ENCODE peak calls at places on chromosomes 12 and 14, in four cellular contexts. N is PC-3, J is IMR-90, X is epithelial cell of esophagus. H is an unnamed sample.

GRCh38 chr14:61404637-61405036 is 83.3 kb downstream of the PRKCH start:
- DNase-seq in J (no peak), N (no peak), X (no peak), H (no peak)

GRCh38 chr14:23555882-23556699 is at the start of gene THTPA:
- DNase-seq in X (peak; percentile 87), J (peak; percentile 83), N (peak; percentile 90), H (peak; percentile 89)

GRCh38 chr12:90791445-90791844 is 163.5 kb downstream of the CCER1 start:
- DNase-seq in X (no peak), J (no peak), N (no peak), H (no peak)

GRCh38 chr14:68399971-68400370 is 392.9 kb downstream of the ZFP36L1 start:
- DNase-seq in X (no peak), J (no peak), N (no peak), H (no peak)

GRCh38 chr14:38505221-38506095 is 249.6 kb upstream of the CLEC14A start:
- DNase-seq in J (peak; percentile 67), N (no peak), X (no peak), H (no peak)

GRCh38 chr14:75982724-75983358 is 1.0 kb upstream of the TGFB3 start:
- DNase-seq in X (peak; percentile 33), N (no peak), J (peak; percentile 61), H (peak; percentile 65)

GRCh38 chr12:117825827-117826226 is 143.0 kb downstream of the KSR2 start:
- DNase-seq in N (no peak), J (no peak), X (no peak), H (no peak)

GRCh38 chr14:89294872-89295271 is 122.2 kb downstream of the FOXN3 start:
- DNase-seq in J (no peak), X (no peak), N (no peak), H (no peak)

GRCh38 chr14:30532264-30532663 is 26.7 kb upstream of the G2E3 start:
- DNase-seq in J (no peak), X (peak; percentile 5), N (no peak), H (peak; percentile 11)

GRCh38 chr12:122980192-122981035 is at the start of gene ARL6IP4:
- DNase-seq in J (peak; percentile 54), X (peak; percentile 69), N (peak; percentile 67), H (peak; percentile 61)

GRCh38 chr12:75960086-75960910 is 71.3 kb downstream of the PHLDA1 start:
- DNase-seq in N (no peak), X (no peak), J (peak; percentile 18), H (no peak)

GRCh38 chr14:73740921-73741326 is 26.7 kb upstream of the PNMA1 start:
- DNase-seq in X (peak; percentile 84), N (peak; percentile 91), J (no peak), H (peak; percentile 58)

GRCh38 chr14:70655110-70655826 is 13.6 kb downstream of the TTC9 start:
- DNase-seq in J (no peak), X (no peak), N (no peak), H (no peak)

GRCh38 chr12:84840356-84840755 is 72.2 kb downstream of the SLC6A15 start:
- DNase-seq in J (no peak), X (peak; percentile 51), N (no peak), H (peak; percentile 5)

GRCh38 chr14:87935895-87936294 is 57.1 kb downstream of the GALC start:
- DNase-seq in X (peak; percentile 7), J (no peak), N (no peak), H (no peak)

GRCh38 chr12:2826721-2827515 is 7.9 kb downstream of the NRIP2 start:
- DNase-seq in J (no peak), X (no peak), N (no peak), H (no peak)

DNA sequence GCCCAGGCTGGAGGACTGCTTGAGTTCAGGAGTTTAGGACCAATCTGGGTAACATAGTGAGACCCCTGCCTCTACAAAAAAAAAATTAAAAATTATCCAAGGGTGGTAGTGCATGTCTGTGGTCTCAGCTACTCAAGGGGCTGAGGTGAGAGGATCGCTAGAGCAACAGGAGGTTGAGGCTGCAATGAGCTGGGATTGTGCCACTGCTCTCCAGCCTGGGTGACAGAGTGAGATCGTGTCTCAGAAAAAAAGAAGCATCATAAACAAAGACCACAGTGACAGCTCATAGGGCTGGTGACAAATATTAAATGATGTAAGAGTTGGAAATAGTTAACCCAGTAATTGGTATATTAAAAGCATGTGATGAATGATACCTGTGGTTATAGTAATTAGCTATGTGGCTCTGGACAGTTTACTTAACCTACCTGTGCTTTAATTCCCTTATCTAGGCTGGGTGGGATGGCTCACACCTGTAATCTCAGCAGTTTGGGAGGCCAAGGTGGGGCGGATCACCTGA is 68.0 kb downstream of the GSC start:
- DNase-seq in N (no peak), J (no peak), X (no peak), H (no peak)
- H3K4me3 ChIP-seq in N (no peak overlapping the region), J (no peak overlapping the region), X (no peak overlapping the region), H (no peak overlapping the region)

GRCh38 chr12:111328138-111328537 is 40.8 kb downstream of the PHETA1 start:
- DNase-seq in J (no peak), N (no peak), X (no peak), H (no peak)

GRCh38 chr12:111322336-111323250 is 46.3 kb downstream of the PHETA1 start:
- DNase-seq in J (no peak), N (no peak), X (no peak), H (no peak)

GRCh38 chr12:111330800-111331752 is 37.8 kb downstream of the PHETA1 start:
- DNase-seq in N (peak; percentile 83), J (peak; percentile 24), X (peak; percentile 60), H (peak; percentile 71)

DNA sequence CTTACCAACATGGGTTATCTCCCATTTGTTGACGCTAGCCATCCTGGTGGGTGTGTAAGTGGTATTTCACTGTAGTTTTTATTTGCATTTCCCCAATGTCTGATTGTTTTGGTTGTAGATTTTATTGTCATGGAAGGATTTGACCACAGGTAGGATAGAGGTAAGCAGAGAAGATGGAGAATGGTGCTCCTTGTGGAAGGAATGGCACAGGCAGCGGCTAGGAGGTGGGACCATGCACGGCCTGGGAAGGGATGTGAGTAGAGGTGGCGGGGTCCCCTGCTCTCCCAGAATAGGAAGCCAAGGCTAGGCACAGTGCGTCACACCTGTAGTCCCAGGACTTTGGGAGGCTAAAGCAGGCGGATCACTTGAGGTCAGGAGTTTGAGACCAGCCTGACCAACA is 41.4 kb downstream of the PHETA1 start:
- DNase-seq in J (no peak), X (no peak), N (no peak), H (no peak)
- TF ChIP-seq CTCF in J (no peak), X (no peak), N (peak; percentile 37), H (no peak)

DNA sequence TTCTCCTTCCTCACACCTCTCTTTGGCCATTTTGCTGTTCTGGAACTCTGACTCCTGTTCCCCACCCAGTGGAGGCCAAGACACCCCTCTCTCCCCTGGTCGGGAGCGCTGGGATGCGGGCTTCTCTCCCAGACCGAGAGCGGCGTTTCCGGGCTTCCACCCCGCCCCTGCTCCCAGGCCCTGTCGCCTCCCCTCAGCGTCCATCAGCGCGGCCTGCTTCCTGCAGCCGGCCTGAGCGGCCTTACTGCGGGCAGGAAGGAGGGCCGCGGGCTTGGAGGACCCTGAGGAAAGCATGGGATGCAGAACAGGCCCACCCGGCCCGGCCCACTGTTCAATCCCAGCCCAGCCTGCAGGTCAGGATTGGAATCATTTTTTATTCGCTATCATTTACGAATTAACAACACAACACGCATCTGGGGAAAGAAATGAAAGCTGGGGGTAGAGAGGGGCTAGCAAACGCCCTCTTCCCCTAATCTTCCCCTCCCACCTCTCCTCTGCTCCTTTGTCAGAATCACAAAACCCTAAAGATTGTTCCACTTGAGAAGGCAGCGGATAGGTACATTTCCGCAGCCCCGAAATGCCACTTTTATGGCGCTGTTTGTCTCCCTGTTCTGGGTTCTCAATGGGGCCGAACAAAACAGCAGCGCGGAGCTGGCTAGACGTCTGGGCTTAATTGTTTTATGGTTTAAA is 3.8 kb upstream of the HOXC8 start:
- DNase-seq in N (no peak), J (no peak), X (no peak), H (no peak)
- H3K4me3 ChIP-seq in N (no peak overlapping the region), J (no peak overlapping the region), X (no peak overlapping the region), H (no peak overlapping the region)

DNA sequence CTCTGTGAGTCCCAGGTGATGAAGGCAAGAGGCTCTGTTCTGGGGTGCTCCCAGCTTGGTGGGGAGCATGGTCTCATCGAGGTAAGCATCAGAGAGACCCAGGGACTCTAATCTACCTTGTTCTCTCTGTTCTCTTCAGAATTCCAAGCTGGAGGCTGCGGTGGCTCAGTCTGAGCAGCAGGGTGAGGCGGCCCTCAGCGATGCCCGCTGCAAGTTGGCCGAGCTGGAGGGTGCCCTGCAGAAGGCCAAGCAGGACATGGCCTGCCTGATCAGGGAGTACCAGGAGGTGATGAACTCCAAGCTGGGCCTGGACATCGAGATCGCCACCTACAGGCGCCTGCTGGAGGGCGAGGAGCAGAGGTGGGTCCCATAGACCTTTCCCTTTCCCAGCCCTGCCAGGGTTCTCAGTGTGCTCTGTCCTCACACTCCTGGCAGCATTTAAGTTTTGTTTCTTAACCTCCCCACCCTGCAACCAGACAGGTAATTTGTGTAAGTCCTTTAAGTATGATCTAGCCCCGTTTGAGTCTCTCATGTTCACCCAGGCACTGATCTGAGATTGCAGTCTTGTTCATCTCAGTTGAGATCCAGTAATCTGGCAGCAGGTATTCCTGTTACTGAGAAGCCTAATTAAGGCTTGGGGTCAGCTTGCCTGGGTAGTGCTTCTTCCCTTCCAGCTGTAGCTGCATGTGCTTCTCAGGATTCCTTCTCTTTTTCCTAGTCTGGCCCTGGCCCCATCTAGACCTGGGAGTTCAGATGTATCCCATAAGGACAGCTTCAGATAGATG is 14.8 kb upstream of the KRT81 start:
- DNase-seq in X (no peak), N (no peak), J (no peak), H (no peak)
- TF ChIP-seq CTCF in X (peak; percentile 4), N (peak; percentile 56), J (no peak), H (peak; percentile 36)

DNA sequence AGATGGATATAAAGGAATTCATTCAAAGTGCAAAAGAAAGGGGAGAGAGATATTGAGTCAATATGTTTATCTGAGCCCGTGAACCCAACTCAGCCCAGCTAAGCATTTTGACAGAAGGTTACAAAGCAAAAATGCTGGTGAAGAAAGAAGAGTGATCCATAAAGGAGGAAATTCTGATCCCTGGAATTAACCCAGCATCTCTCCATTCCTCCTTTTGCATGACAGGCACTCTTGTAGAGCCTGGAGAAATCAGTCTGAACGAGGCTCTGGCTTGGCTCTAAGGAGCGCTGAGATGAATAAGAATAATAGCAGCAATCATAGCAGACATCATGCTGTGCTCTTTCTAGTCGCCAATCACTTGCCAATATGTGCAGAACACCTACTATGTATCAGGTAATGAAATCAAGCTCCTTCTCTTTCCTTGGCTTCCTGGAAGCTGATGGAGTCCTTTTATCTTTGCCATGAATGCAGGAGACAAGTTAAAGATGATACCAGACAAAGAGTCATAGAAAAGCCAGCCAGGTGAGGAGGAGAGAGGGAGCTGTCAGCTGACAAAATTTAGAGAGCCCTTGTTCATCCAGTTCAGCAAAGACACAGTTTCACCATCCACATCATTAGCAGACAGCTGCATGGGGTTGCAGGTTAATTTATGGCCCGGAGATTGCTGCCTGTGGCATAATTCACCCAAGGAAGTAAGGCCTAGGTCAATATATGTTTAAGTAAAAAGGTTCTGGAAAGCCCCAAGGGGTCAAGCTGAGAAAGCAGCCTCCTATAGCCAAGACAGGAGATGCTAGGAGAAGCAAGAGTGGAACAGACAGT is 476.5 kb upstream of the TBX3 start:
- DNase-seq in N (no peak), X (no peak), J (no peak), H (no peak)
- H3K4me3 ChIP-seq in N (no peak overlapping the region), X (no peak overlapping the region), J (no peak overlapping the region), H (no peak overlapping the region)